ENCODE peak calls at places on chromosomes 6 and 20, in four cellular contexts. One of them, this sample, is unnamed.

GRCh38 chr6:124008689-124009371 is 205.2 kb downstream of the NKAIN2 start:
- DNase-seq in stimulated activated CD4-positive, alpha-beta T cell treated with anti-CD3 and anti-CD28 coated beads, Interleukin-2, amount 100 ng/mL, for 48 hours: no peak
- DNase-seq in lower leg skin: no peak
- DNase-seq in EH: no peak
- DNase-seq in this sample: no peak

GRCh38 chr20:23869520-23869919 is 10.0 kb downstream of the CST5 start:
- DNase-seq in lower leg skin: no peak
- DNase-seq in stimulated activated CD4-positive, alpha-beta T cell treated with anti-CD3 and anti-CD28 coated beads, Interleukin-2, amount 100 ng/mL, for 48 hours: no peak
- DNase-seq in EH: no peak
- DNase-seq in this sample: no peak

GRCh38 chr20:10729785-10730184 is 56.0 kb upstream of the JAG1 start:
- DNase-seq in EH: no peak
- DNase-seq in stimulated activated CD4-positive, alpha-beta T cell treated with anti-CD3 and anti-CD28 coated beads, Interleukin-2, amount 100 ng/mL, for 48 hours: no peak
- DNase-seq in lower leg skin: no peak
- DNase-seq in this sample: no peak

GRCh38 chr6:114260810-114261209 is 82.0 kb downstream of the HS3ST5 start:
- DNase-seq in lower leg skin: no peak
- DNase-seq in stimulated activated CD4-positive, alpha-beta T cell treated with anti-CD3 and anti-CD28 coated beads, Interleukin-2, amount 100 ng/mL, for 48 hours: no peak
- DNase-seq in EH: no peak
- DNase-seq in this sample: no peak

GRCh38 chr6:126886106-126886505 is 232.4 kb upstream of the RSPO3 start:
- DNase-seq in EH: no peak
- DNase-seq in lower leg skin: no peak
- DNase-seq in stimulated activated CD4-positive, alpha-beta T cell treated with anti-CD3 and anti-CD28 coated beads, Interleukin-2, amount 100 ng/mL, for 48 hours: no peak
- DNase-seq in this sample: peak; percentile 30

GRCh38 chr6:68776382-68776781 is 141.3 kb downstream of the ADGRB3 start:
- DNase-seq in lower leg skin: no peak
- DNase-seq in EH: no peak
- DNase-seq in stimulated activated CD4-positive, alpha-beta T cell treated with anti-CD3 and anti-CD28 coated beads, Interleukin-2, amount 100 ng/mL, for 48 hours: no peak
- DNase-seq in this sample: no peak

GRCh38 chr6:137518584-137518983 is 24.4 kb upstream of the OLIG3 start:
- DNase-seq in stimulated activated CD4-positive, alpha-beta T cell treated with anti-CD3 and anti-CD28 coated beads, Interleukin-2, amount 100 ng/mL, for 48 hours: no peak
- DNase-seq in EH: no peak
- DNase-seq in lower leg skin: no peak
- DNase-seq in this sample: no peak

GRCh38 chr6:116459927-116460326 is 1.2 kb upstream of the CALHM6 start:
- DNase-seq in stimulated activated CD4-positive, alpha-beta T cell treated with anti-CD3 and anti-CD28 coated beads, Interleukin-2, amount 100 ng/mL, for 48 hours: no peak
- DNase-seq in lower leg skin: no peak
- DNase-seq in EH: no peak
- DNase-seq in this sample: peak; percentile 8

GRCh38 chr20:22402550-22402949 is 181.8 kb downstream of the FOXA2 start:
- DNase-seq in stimulated activated CD4-positive, alpha-beta T cell treated with anti-CD3 and anti-CD28 coated beads, Interleukin-2, amount 100 ng/mL, for 48 hours: no peak
- DNase-seq in EH: no peak
- DNase-seq in lower leg skin: no peak
- DNase-seq in this sample: no peak

GRCh38 chr6:124203106-124203811 is 399.6 kb downstream of the NKAIN2 start:
- DNase-seq in lower leg skin: no peak
- DNase-seq in EH: no peak
- DNase-seq in stimulated activated CD4-positive, alpha-beta T cell treated with anti-CD3 and anti-CD28 coated beads, Interleukin-2, amount 100 ng/mL, for 48 hours: no peak
- DNase-seq in this sample: no peak

GRCh38 chr20:15288076-15288475 is 950.7 kb upstream of the FLRT3 start:
- DNase-seq in lower leg skin: no peak
- DNase-seq in EH: no peak
- DNase-seq in stimulated activated CD4-positive, alpha-beta T cell treated with anti-CD3 and anti-CD28 coated beads, Interleukin-2, amount 100 ng/mL, for 48 hours: no peak
- DNase-seq in this sample: no peak

GRCh38 chr20:57484772-57485171 is 40.2 kb downstream of the CTCFL start:
- DNase-seq in EH: no peak
- DNase-seq in stimulated activated CD4-positive, alpha-beta T cell treated with anti-CD3 and anti-CD28 coated beads, Interleukin-2, amount 100 ng/mL, for 48 hours: no peak
- DNase-seq in lower leg skin: no peak
- DNase-seq in this sample: no peak

GRCh38 chr6:23339268-23339667 is 769.9 kb downstream of the HDGFL1 start:
- DNase-seq in lower leg skin: no peak
- DNase-seq in stimulated activated CD4-positive, alpha-beta T cell treated with anti-CD3 and anti-CD28 coated beads, Interleukin-2, amount 100 ng/mL, for 48 hours: no peak
- DNase-seq in EH: no peak
- DNase-seq in this sample: no peak

GRCh38 chr6:10391299-10391630 is 23.6 kb downstream of the TFAP2A start:
- DNase-seq in lower leg skin: no peak
- DNase-seq in EH: no peak
- DNase-seq in stimulated activated CD4-positive, alpha-beta T cell treated with anti-CD3 and anti-CD28 coated beads, Interleukin-2, amount 100 ng/mL, for 48 hours: no peak
- DNase-seq in this sample: no peak

GRCh38 chr6:33794910-33795615 is 6.1 kb upstream of the LEMD2 start:
- DNase-seq in EH: no peak
- DNase-seq in stimulated activated CD4-positive, alpha-beta T cell treated with anti-CD3 and anti-CD28 coated beads, Interleukin-2, amount 100 ng/mL, for 48 hours: no peak
- DNase-seq in lower leg skin: no peak
- DNase-seq in this sample: peak; percentile 31

GRCh38 chr20:24721891-24722530 is 227.1 kb upstream of the CST7 start:
- DNase-seq in stimulated activated CD4-positive, alpha-beta T cell treated with anti-CD3 and anti-CD28 coated beads, Interleukin-2, amount 100 ng/mL, for 48 hours: no peak
- DNase-seq in lower leg skin: peak; percentile 2
- DNase-seq in EH: no peak
- DNase-seq in this sample: no peak